ENCODE peak calls at places on chromosomes 12 and 14, in five cellular contexts. S is H9, X is trophoblast cell, H is mesenchymal stem cell, I is H1. O is an unnamed sample.

GRCh38 chr12:107236824-107237467 is 143.6 kb upstream of the CRY1 start:
- DNase-seq in S (no peak), X (no peak), H (no peak), I (no peak), O (no peak)

GRCh38 chr12:85089792-85090191 is 53.6 kb downstream of the LRRIQ1 start:
- DNase-seq in S (no peak), X (no peak), H (no peak), I (no peak), O (no peak)

GRCh38 chr14:34012369-34012768 is 61.5 kb upstream of the EGLN3 start:
- DNase-seq in S (no peak), X (no peak), H (no peak), I (no peak), O (no peak)

GRCh38 chr14:103019827-103020226 is 37.5 kb downstream of the CDC42BPB start:
- DNase-seq in S (no peak), X (no peak), H (no peak), I (no peak), O (no peak)

GRCh38 chr14:92922883-92923743 is at the start of gene CHGA:
- DNase-seq in S (peak; percentile 82), X (peak; percentile 56), H (peak; percentile 44), I (peak; percentile 94), O (peak; percentile 82)

GRCh38 chr12:76144253-76144564 is 59.7 kb upstream of the NAP1L1 start:
- DNase-seq in S (no peak), X (no peak), H (peak; percentile 60), I (no peak), O (no peak)

GRCh38 chr14:71491925-71492324 is 440.3 kb upstream of the RGS6 start:
- DNase-seq in S (no peak), X (no peak), H (peak; percentile 14), I (no peak), O (no peak)

GRCh38 chr12:10740182-10740581 is 17.1 kb upstream of the YBX3 start:
- DNase-seq in S (no peak), X (no peak), H (no peak), I (no peak), O (no peak)

GRCh38 chr12:15779925-15780324 is 9.3 kb downstream of the EPS8 start:
- DNase-seq in S (no peak), X (no peak), H (no peak), I (no peak), O (no peak)

GRCh38 chr12:62866451-62867082 is 68.4 kb downstream of the PPM1H start:
- DNase-seq in S (peak; percentile 52), X (peak; percentile 89), H (peak; percentile 57), I (no peak), O (no peak)

GRCh38 chr14:92926931-92927330 is 4.0 kb downstream of the CHGA start:
- DNase-seq in S (no peak), X (peak; percentile 63), H (no peak), I (no peak), O (no peak)

GRCh38 chr12:106141452-106141851 is 2.7 kb upstream of the NUAK1 start:
- DNase-seq in S (no peak), X (no peak), H (no peak), I (no peak), O (no peak)

GRCh38 chr14:66476964-66477363 is 9.2 kb upstream of the CCDC196 start:
- DNase-seq in S (no peak), X (no peak), H (no peak), I (no peak), O (no peak)

GRCh38 chr12:6688543-6688999 is 604 bp downstream of the ZNF384 start:
- DNase-seq in S (no peak), X (no peak), H (no peak), I (no peak), O (no peak)

GRCh38 chr12:10362828-10363664 is 26.8 kb downstream of the KLRK1 start:
- DNase-seq in S (no peak), X (no peak), H (peak; percentile 52), I (no peak), O (no peak)

GRCh38 chr12:42482820-42483533 is 106.6 kb downstream of the PRICKLE1 start:
- DNase-seq in S (peak; percentile 86), X (peak; percentile 64), H (peak; percentile 71), I (peak; percentile 92), O (peak; percentile 86)

GRCh38 chr14:95255487-95255886 is 64.2 kb downstream of the CLMN start:
- DNase-seq in S (peak; percentile 93), X (peak; percentile 52), H (peak; percentile 65), I (peak; percentile 76), O (peak; percentile 57)

GRCh38 chr12:109302358-109302757 is 6.7 kb downstream of the FOXN4 start:
- DNase-seq in S (no peak), X (no peak), H (no peak), I (no peak), O (no peak)

GRCh38 chr12:96466939-96467751 is 22.2 kb upstream of the CFAP54 start:
- DNase-seq in S (no peak), X (peak; percentile 98), H (no peak), I (no peak), O (no peak)

GRCh38 chr14:68780358-68781160 is 12.3 kb downstream of the ZFP36L1 start:
- DNase-seq in S (no peak), X (no peak), H (peak; percentile 78), I (no peak), O (no peak)

GRCh38 chr12:56836800-56837663 is 73.9 kb downstream of the HSD17B6 start:
- DNase-seq in S (no peak), X (peak; percentile 80), H (peak; percentile 71), I (no peak), O (no peak)

GRCh38 chr12:8563383-8563782 is 22.7 kb upstream of the CLEC4E start:
- DNase-seq in S (no peak), X (no peak), H (no peak), I (no peak), O (no peak)

GRCh38 chr12:645563-646071 is 17.6 kb downstream of the NINJ2 start:
- DNase-seq in S (no peak), X (peak; percentile 28), H (peak; percentile 77), I (no peak), O (no peak)

GRCh38 chr12:52608161-52608560 is 6.9 kb upstream of the KRT72 start:
- DNase-seq in S (peak; percentile 25), X (no peak), H (no peak), I (no peak), O (no peak)

GRCh38 chr14:23034498-23035302 is at the start of gene PSMB5:
- DNase-seq in S (peak; percentile 95), X (peak; percentile 98), H (peak; percentile 96), I (peak; percentile 80), O (peak; percentile 88)

GRCh38 chr12:123049398-123050250 is 69.1 kb downstream of the ARL6IP4 start:
- DNase-seq in S (no peak), X (no peak), H (peak; percentile 83), I (no peak), O (no peak)

DNA sequence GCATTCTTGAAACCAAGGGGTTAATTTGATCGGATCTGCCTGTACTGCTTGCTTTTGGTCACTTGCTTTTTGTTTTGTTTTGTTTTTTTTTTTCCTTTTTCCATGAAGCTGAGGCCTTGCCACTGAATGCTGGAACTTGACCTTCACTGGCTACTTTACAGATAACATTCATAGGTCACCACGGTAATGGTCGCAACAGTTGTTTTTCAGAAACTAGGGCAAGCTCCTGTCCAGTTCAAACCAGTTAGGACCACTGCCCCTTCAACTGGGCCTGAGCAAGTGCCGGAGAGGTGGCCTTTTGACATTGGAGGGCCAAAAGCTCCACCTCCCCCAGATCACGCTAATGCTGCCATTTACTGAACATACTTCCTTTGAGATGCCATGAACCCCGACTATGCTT is 147.6 kb downstream of the FOXN3 start:
- DNase-seq in S (no peak), X (no peak), H (no peak), I (no peak), O (no peak)
- H2BK12ac ChIP-seq in S (no peak overlapping the region), X (no peak overlapping the region), H (no peak overlapping the region), I (no peak overlapping the region), O (no peak overlapping the region)

GRCh38 chr12:47305464-47305863 is 225.7 kb upstream of the AMIGO2 start:
- DNase-seq in S (no peak), X (no peak), H (no peak), I (no peak), O (no peak)
- H2BK12ac ChIP-seq in S (no peak overlapping the region), X (peak overlapping the region; percentile 68), H (no peak overlapping the region), I (no peak overlapping the region), O (no peak overlapping the region)

DNA sequence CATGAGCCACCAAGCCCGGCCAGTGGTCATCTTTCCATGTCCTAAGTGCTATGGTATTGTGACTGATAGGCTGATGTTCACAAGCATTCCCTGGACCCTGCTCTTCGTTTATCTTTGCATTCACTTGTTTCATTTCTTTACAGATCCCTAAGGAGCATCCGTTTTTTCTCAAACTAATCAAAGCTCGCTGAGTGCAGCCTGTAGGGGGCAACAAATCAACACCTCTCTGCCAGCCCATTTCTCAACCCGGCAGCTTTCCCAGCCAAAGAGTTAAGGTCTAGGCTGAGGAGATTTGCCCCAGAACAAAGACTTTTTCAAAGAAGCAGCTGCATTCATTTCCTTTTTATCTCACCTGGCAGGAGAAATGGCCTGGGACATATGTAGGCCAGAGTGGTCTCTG is 12.1 kb downstream of the SIRT4 start:
- DNase-seq in S (peak; percentile 80), X (peak; percentile 39), H (no peak), I (peak; percentile 66), O (no peak)
- H2BK12ac ChIP-seq in S (no peak overlapping the region), X (no peak overlapping the region), H (no peak overlapping the region), I (no peak overlapping the region), O (no peak overlapping the region)

GRCh38 chr12:121843236-121843982 is 15.2 kb downstream of the HPD start:
- DNase-seq in S (no peak), X (no peak), H (no peak), I (no peak), O (no peak)

GRCh38 chr12:121839993-121840761 is 18.5 kb downstream of the HPD start:
- DNase-seq in S (peak; percentile 14), X (peak; percentile 47), H (no peak), I (no peak), O (no peak)

GRCh38 chr12:121837680-121838079 is 21.0 kb downstream of the HPD start:
- DNase-seq in S (peak; percentile 25), X (peak; percentile 10), H (no peak), I (no peak), O (no peak)

GRCh38 chr12:121838096-121838495 is 20.6 kb downstream of the HPD start:
- DNase-seq in S (peak; percentile 33), X (peak; percentile 15), H (no peak), I (no peak), O (no peak)

GRCh38 chr12:121839106-121839992 is 19.3 kb downstream of the HPD start:
- DNase-seq in S (peak; percentile 100), X (peak; percentile 100), H (peak; percentile 97), I (peak; percentile 100), O (peak; percentile 97)
- H2BK12ac ChIP-seq in S (no peak overlapping the region), X (no peak overlapping the region), H (peak overlapping the region; percentile 67), I (peak overlapping the region; percentile 68), O (peak overlapping the region; percentile 24)

GRCh38 chr12:125017801-125018200 is 24.4 kb downstream of the BRI3BP start:
- DNase-seq in S (no peak), X (no peak), H (no peak), I (no peak), O (no peak)

GRCh38 chr12:125018356-125018755 is 24.9 kb downstream of the BRI3BP start:
- DNase-seq in S (no peak), X (no peak), H (no peak), I (no peak), O (no peak)

GRCh38 chr12:125014526-125014925 is 21.1 kb downstream of the BRI3BP start:
- DNase-seq in S (no peak), X (no peak), H (no peak), I (no peak), O (no peak)

GRCh38 chr12:125013816-125014442 is 20.5 kb downstream of the BRI3BP start:
- DNase-seq in S (no peak), X (no peak), H (no peak), I (no peak), O (no peak)

GRCh38 chr12:125015680-125016310 is 22.4 kb downstream of the BRI3BP start:
- DNase-seq in S (no peak), X (peak; percentile 86), H (no peak), I (no peak), O (no peak)
- H2BK12ac ChIP-seq in S (no peak overlapping the region), X (no peak overlapping the region), H (no peak overlapping the region), I (no peak overlapping the region), O (no peak overlapping the region)